ENCODE peak calls at places on chromosomes 2 and 18, in nine cellular contexts. F is HFFc6, R is NB4, H is A549, M is lower lobe of right lung, L is breast epithelium, Z is stomach, W is epithelial cell of proximal tubule, I is fibroblast of lung. Y is an unnamed sample.

GRCh38 chr18:29523371-29523770 is 1346.4 kb upstream of the CDH2 start:
- DNase-seq in F (no peak), L (no peak), R (no peak), Z (no peak), M (no peak), W (no peak), H (no peak), I (no peak), Y (no peak)

GRCh38 chr2:110101280-110101844 is 14.3 kb downstream of the MALL start:
- DNase-seq in R (no peak), W (peak; percentile 96), H (peak; percentile 99), F (peak; percentile 100), L (peak; percentile 97), Z (peak; percentile 91), I (peak; percentile 100), M (peak; percentile 97), Y (no peak)

GRCh38 chr2:216551234-216551633 is 52.6 kb downstream of the RPL37A start:
- DNase-seq in R (no peak), I (peak; percentile 87), F (peak; percentile 29), Z (peak; percentile 77), H (no peak), M (no peak), L (no peak), W (no peak), Y (no peak)

GRCh38 chr2:63950414-63950813 is 68.8 kb downstream of the VPS54 start:
- DNase-seq in F (no peak), I (no peak), H (no peak), Z (no peak), M (no peak), R (no peak), W (no peak), L (no peak), Y (no peak)

GRCh38 chr2:144349674-144350073 is 170.2 kb downstream of the ZEB2 start:
- DNase-seq in M (no peak), L (no peak), F (no peak), W (no peak), Z (no peak), H (no peak), I (no peak), R (no peak), Y (no peak)

GRCh38 chr18:32549248-32549842 is 78.7 kb upstream of the GAREM1 start:
- DNase-seq in Z (peak; percentile 71), W (no peak), H (peak; percentile 46), L (peak; percentile 20), R (peak; percentile 45), F (no peak), M (peak; percentile 51), I (peak; percentile 51), Y (no peak)

GRCh38 chr2:235048549-235048948 is 96.7 kb downstream of the SH3BP4 start:
- DNase-seq in F (no peak), R (no peak), I (peak; percentile 22), Z (peak; percentile 24), M (no peak), W (no peak), L (no peak), H (no peak), Y (no peak)

GRCh38 chr2:216653093-216653799 is 20.0 kb downstream of the IGFBP2 start:
- DNase-seq in Z (no peak), I (no peak), R (no peak), H (no peak), M (no peak), W (no peak), F (no peak), L (no peak), Y (no peak)

GRCh38 chr2:121254748-121255147 is 30.3 kb downstream of the TFCP2L1 start:
- DNase-seq in F (no peak), M (peak; percentile 76), Z (no peak), W (no peak), I (no peak), L (no peak), H (no peak), R (no peak), Y (no peak)

GRCh38 chr2:162963156-162963555 is 124.6 kb upstream of the KCNH7 start:
- DNase-seq in F (no peak), L (no peak), W (peak; percentile 13), R (no peak), I (no peak), Z (no peak), H (no peak), M (no peak), Y (no peak)

GRCh38 chr18:3995476-3996102 is 459.5 kb downstream of the DLGAP1 start:
- DNase-seq in I (peak; percentile 83), L (peak; percentile 22), H (peak; percentile 79), W (no peak), F (peak; percentile 22), Z (peak; percentile 64), R (peak; percentile 70), M (no peak), Y (no peak)

GRCh38 chr2:32009479-32010256 is 1.1 kb downstream of the MEMO1 start:
- DNase-seq in Z (peak; percentile 33), W (no peak), L (no peak), H (peak; percentile 35), F (no peak), R (peak; percentile 75), M (peak; percentile 67), I (peak; percentile 24), Y (peak; percentile 60)

GRCh38 chr2:7706791-7707190 is 789.6 kb downstream of the RNF144A start:
- DNase-seq in L (no peak), F (no peak), Z (no peak), R (no peak), M (no peak), H (no peak), W (no peak), I (no peak), Y (no peak)

GRCh38 chr18:51037230-51037629 is 7.2 kb downstream of the SMAD4 start:
- DNase-seq in M (no peak), R (no peak), W (no peak), Z (no peak), F (no peak), H (no peak), L (no peak), I (no peak), Y (no peak)

GRCh38 chr2:61362873-61363272 is 108.0 kb downstream of the USP34 start:
- DNase-seq in W (no peak), I (no peak), Z (no peak), L (no peak), H (no peak), M (no peak), R (no peak), F (no peak), Y (no peak)

GRCh38 chr2:219045937-219046550 is 4.7 kb upstream of the CFAP65 start:
- DNase-seq in Z (no peak), F (no peak), R (peak; percentile 62), I (peak; percentile 42), W (no peak), H (no peak), M (no peak), L (no peak), Y (no peak)

DNA sequence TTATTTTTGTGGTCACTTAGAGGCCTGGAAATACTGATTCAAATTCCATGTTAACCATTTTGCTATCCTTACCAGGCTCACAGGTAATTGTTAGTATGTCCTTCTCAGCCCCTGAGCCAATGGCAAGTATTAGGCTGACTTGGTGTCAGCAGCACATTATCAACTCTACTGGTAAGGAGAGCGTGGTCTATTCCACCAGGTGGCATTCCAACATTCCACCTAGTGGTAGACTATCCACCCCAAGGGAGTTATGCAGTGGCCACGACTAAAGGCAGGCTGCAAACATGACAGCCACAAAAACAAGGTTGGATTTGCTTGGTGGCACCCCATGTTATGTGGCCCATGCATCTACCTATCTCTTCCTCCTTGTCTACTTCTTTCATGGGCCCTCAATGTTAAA is 31.8 kb upstream of the GCC2 start:
- DNase-seq in L (no peak), F (no peak), I (no peak), W (no peak), M (no peak), R (peak; percentile 19), Z (peak; percentile 30), H (peak; percentile 54), Y (no peak)
- TF ChIP-seq CTCF in L (no peak), F (peak; percentile 13), I (peak; percentile 2), W (peak; percentile 40), M (peak; percentile 13), R (no peak), Z (no peak), H (peak; percentile 20), Y (no peak)

GRCh38 chr18:36843784-36844183 is 14.9 kb downstream of the KIAA1328 start:
- DNase-seq in W (no peak), L (no peak), I (peak; percentile 20), R (no peak), M (no peak), F (no peak), Z (no peak), H (no peak), Y (no peak)
- TF ChIP-seq CTCF in W (no peak), L (no peak), I (peak; percentile 8), R (no peak), M (no peak), F (peak; percentile 17), Z (no peak), H (no peak), Y (no peak)

DNA sequence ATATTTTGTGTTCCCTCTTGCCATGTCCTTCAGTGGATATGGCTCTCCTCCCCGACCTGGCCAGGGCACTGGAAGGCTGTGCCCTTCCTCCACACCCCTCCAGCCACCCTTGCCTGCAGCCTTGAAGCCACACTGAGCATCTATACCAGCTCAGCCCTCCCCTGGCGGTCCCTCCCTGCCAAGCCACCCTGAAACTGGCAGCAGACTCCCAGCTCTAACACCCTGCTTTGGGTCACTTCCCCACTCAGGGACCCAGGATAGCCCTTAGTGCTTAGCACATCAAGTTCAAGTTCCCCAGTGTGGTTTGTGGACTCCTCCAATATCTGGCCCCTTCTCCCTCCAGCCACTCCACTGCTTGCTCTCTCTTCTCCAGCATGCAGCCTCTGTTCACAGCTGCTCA is 89.4 kb downstream of the TNS1 start:
- DNase-seq in F (no peak), Z (no peak), M (no peak), L (no peak), R (no peak), W (no peak), H (no peak), I (no peak), Y (no peak)
- TF ChIP-seq CTCF in F (no peak), Z (no peak), M (no peak), L (no peak), R (no peak), W (no peak), H (no peak), I (no peak), Y (no peak)

GRCh38 chr18:59303656-59304055 is 14.8 kb downstream of the CPLX4 start:
- DNase-seq in L (no peak), I (no peak), W (no peak), Z (no peak), M (no peak), F (no peak), R (no peak), H (no peak), Y (no peak)

GRCh38 chr18:59301974-59302373 is 16.5 kb downstream of the CPLX4 start:
- DNase-seq in I (no peak), W (no peak), R (no peak), F (no peak), H (no peak), L (no peak), Z (no peak), M (no peak), Y (no peak)

GRCh38 chr18:59303006-59303405 is 15.4 kb downstream of the CPLX4 start:
- DNase-seq in L (no peak), R (no peak), F (no peak), Z (no peak), M (no peak), I (no peak), W (no peak), H (no peak), Y (no peak)

GRCh38 chr18:59308201-59309014 is 10.0 kb downstream of the CPLX4 start:
- DNase-seq in W (peak; percentile 7), R (peak; percentile 69), Z (peak; percentile 81), F (peak; percentile 46), I (peak; percentile 62), L (peak; percentile 57), H (peak; percentile 55), M (peak; percentile 80), Y (peak; percentile 66)

GRCh38 chr18:59305295-59305694 is 13.2 kb downstream of the CPLX4 start:
- DNase-seq in R (no peak), Z (no peak), I (no peak), L (no peak), H (no peak), F (no peak), W (no peak), M (no peak), Y (no peak)
- TF ChIP-seq CTCF in R (no peak), Z (no peak), I (no peak), L (no peak), H (no peak), F (no peak), W (no peak), M (no peak), Y (no peak)

Y was measured in activated B cell treated with CpG ODN at 0.5 μM for 24 hours.